ENCODE peak calls at places on chromosomes 5 and 9, in seven cellular contexts. J, O, W, B, L, Y and H are unnamed samples. For H3K36me3, the result is how much of the 10 kb centered on the place peaks cover.

GRCh38 chr5:154118832-154119442 is 71.6 kb upstream of the GALNT10 start:
- DNase-seq in J (no peak), O (peak), W (no peak), B (no peak), L (peak), Y (no peak), H (no peak)

GRCh38 chr9:86470326-86470725 is 116.1 kb upstream of the TUT7 start:
- DNase-seq in J (no peak), O (peak), W (no peak), B (no peak), L (no peak), Y (no peak), H (no peak)

GRCh38 chr5:132019857-132020555 is 8.5 kb upstream of the ACSL6 start:
- DNase-seq in J (peak), O (no peak), W (no peak), B (no peak), L (no peak), Y (no peak), H (no peak)

GRCh38 chr5:135489466-135490244 is 37.5 kb upstream of the TIFAB start:
- DNase-seq in J (no peak), O (no peak), W (no peak), B (no peak), L (peak), Y (no peak), H (no peak)

GRCh38 chr5:140801494-140801841 is 611 bp downstream of the PCDHA3 start:
- DNase-seq in J (no peak), O (no peak), W (no peak), B (no peak), L (no peak), Y (no peak), H (no peak)

GRCh38 chr9:108445431-108446018 is 410.3 kb downstream of the ACTL7B start:
- DNase-seq in J (no peak), O (no peak), W (no peak), B (no peak), L (peak), Y (no peak), H (no peak)

GRCh38 chr9:124042168-124042775 is 30.7 kb downstream of the LHX2 start:
- DNase-seq in J (no peak), O (no peak), W (no peak), B (no peak), L (no peak), Y (no peak), H (no peak)

GRCh38 chr9:124658165-124659017 is 112.7 kb downstream of the NR6A1 start:
- DNase-seq in J (no peak), O (peak), W (peak), B (peak), L (peak), Y (no peak), H (peak)

GRCh38 chr9:18632624-18633407 is 158.9 kb downstream of the ADAMTSL1 start:
- DNase-seq in J (no peak), O (peak), W (no peak), B (no peak), L (no peak), Y (no peak), H (no peak)

GRCh38 chr9:76717611-76718010 is 46.6 kb upstream of the PCA3 start:
- DNase-seq in J (no peak), O (peak), W (no peak), B (no peak), L (no peak), Y (no peak), H (no peak)

GRCh38 chr9:80320480-80320879 is 748.7 kb downstream of the TLE4 start:
- DNase-seq in J (no peak), O (no peak), W (no peak), B (no peak), L (no peak), Y (no peak), H (no peak)

GRCh38 chr5:83179966-83180365 is 102.6 kb downstream of the XRCC4 start:
- DNase-seq in J (no peak), O (peak), W (no peak), B (no peak), L (no peak), Y (no peak), H (no peak)

GRCh38 chr9:21967169-21967568 is 27.0 kb downstream of the CDKN2A start:
- DNase-seq in J (no peak), O (no peak), W (no peak), B (no peak), L (no peak), Y (no peak), H (no peak)

GRCh38 chr9:21969011-21969935 is 24.9 kb downstream of the CDKN2A start:
- DNase-seq in J (no peak), O (no peak), W (no peak), B (no peak), L (no peak), Y (no peak), H (no peak)

GRCh38 chr9:21970001-21970799 is 24.0 kb downstream of the CDKN2A start:
- DNase-seq in J (no peak), O (no peak), W (no peak), B (no peak), L (no peak), Y (no peak), H (no peak)

GRCh38 chr9:21967707-21968106 is 26.5 kb downstream of the CDKN2A start:
- DNase-seq in J (no peak), O (no peak), W (no peak), B (no peak), L (no peak), Y (no peak), H (no peak)

DNA sequence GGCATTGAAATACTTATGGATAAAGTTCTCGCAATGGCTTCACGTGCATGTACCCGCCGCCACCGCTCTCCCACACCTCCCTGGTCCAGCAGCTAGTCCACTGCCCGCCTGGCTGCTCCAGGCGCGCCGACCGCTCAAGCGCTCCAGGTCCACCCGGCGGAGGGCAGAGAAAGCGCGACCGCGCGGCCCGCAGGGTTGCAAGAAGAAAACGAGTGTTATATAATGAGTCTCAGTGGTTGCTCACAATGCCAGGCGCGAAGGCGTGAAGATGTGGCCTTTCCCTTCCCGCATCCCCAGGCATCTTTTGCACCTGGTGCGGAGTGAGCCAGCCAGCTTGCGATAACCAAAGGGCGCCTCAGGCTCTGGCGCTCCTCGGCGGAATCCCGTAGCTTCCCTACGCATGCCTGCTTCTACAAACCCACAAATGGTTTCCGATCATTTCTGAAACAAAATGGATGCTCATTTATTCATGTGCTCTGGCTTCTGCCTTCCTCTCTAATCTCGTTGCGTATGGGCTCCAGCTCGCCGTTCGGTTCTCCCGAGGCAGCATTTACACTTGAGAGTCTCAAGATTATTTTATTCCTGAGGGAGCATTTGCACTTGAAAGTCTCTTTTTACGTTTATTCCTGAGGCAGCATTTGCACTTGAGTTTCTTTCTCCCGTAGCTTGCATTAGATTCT is 25.7 kb downstream of the CDKN2A start:
- DNase-seq in J (no peak), O (no peak), W (no peak), B (no peak), L (no peak), Y (no peak), H (no peak)
- H3K36me3 ChIP-seq in J (under half), O (under half), W (under half), B (under half), L (under half), Y (under half), H (under half)

GRCh38 chr5:15704397-15704947 is 204.5 kb downstream of the FBXL7 start:
- DNase-seq in J (no peak), O (peak), W (no peak), B (no peak), L (no peak), Y (no peak), H (no peak)
- H3K36me3 ChIP-seq in J (under half), O (under half), W (under half), B (under half), L (under half), Y (under half), H (under half)

DNA sequence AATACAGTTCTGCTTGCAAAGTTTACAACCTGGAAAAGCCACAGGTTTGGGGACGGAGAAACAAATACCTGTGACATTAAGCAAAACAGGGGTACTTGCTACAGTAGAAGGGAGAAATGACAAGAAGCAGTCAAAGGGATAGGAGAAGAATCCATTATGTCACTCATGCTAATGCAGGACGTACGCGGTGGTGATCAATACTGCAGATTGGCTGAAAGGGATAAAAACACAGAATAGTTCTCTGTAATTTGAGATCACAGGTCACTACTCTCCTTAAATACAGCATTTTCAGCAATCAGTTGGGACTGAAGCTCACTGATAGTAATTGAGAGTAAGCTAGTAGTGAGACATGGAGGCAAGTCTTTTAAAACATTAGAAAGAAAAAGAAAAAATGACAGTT is 130.3 kb upstream of the MTAP start:
- DNase-seq in J (no peak), O (no peak), W (no peak), B (no peak), L (no peak), Y (no peak), H (no peak)
- H3K36me3 ChIP-seq in J (under half), O (under half), W (under half), B (under half), L (under half), Y (under half), H (under half)

GRCh38 chr5:172950176-172950965 is 8.9 kb upstream of the RPL26L1 start:
- DNase-seq in J (no peak), O (no peak), W (no peak), B (no peak), L (no peak), Y (no peak), H (no peak)

GRCh38 chr5:172946146-172946545 is 13.1 kb upstream of the RPL26L1 start:
- DNase-seq in J (no peak), O (no peak), W (peak), B (no peak), L (no peak), Y (no peak), H (no peak)

GRCh38 chr5:172952034-172952511 is 7.2 kb upstream of the RPL26L1 start:
- DNase-seq in J (no peak), O (peak), W (no peak), B (no peak), L (no peak), Y (no peak), H (no peak)

GRCh38 chr5:172951381-172952033 is 7.7 kb upstream of the RPL26L1 start:
- DNase-seq in J (no peak), O (no peak), W (no peak), B (no peak), L (no peak), Y (no peak), H (no peak)

DNA sequence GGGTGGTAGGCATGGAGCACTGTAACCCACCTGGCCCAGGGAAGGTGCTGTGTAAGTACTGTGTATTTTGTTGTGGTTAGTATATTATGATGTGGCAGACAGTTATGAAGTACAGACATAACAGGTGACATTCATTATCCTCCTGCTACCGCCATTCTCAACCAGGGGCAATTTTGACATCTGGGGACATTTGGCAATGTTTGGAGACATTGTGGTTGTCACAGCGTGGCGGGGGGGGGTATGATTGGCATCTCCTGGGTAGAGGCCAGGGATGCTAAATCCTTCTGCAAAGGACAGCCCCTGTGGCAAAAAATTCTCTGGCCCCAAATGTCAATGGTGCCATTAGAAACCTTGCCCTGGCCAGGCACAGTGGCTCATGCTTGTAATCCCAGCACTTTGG is 9.8 kb upstream of the RPL26L1 start:
- DNase-seq in J (no peak), O (no peak), W (no peak), B (no peak), L (no peak), Y (no peak), H (no peak)
- H3K36me3 ChIP-seq in J (under half), O (under half), W (under half), B (half or more), L (under half), Y (half or more), H (under half)

GRCh38 chr5:6760003-6760402 is 46.8 kb downstream of the TENT4A start:
- DNase-seq in J (no peak), O (no peak), W (no peak), B (no peak), L (no peak), Y (no peak), H (no peak)

GRCh38 chr5:6759401-6759800 is 46.2 kb downstream of the TENT4A start:
- DNase-seq in J (no peak), O (no peak), W (peak), B (no peak), L (peak), Y (no peak), H (peak)

GRCh38 chr5:6757414-6757969 is 44.3 kb downstream of the TENT4A start:
- DNase-seq in J (no peak), O (no peak), W (no peak), B (no peak), L (no peak), Y (no peak), H (no peak)

GRCh38 chr5:6758201-6758600 is 45.0 kb downstream of the TENT4A start:
- DNase-seq in J (no peak), O (no peak), W (no peak), B (no peak), L (no peak), Y (no peak), H (no peak)

GRCh38 chr5:6758706-6759105 is 45.5 kb downstream of the TENT4A start:
- DNase-seq in J (no peak), O (no peak), W (no peak), B (no peak), L (no peak), Y (no peak), H (no peak)
- H3K36me3 ChIP-seq in J (under half), O (under half), W (under half), B (half or more), L (under half), Y (half or more), H (under half)

GRCh38 chr5:87367243-87367642 is 45.5 kb downstream of the CCNH start:
- DNase-seq in J (no peak), O (no peak), W (peak), B (no peak), L (no peak), Y (no peak), H (no peak)

GRCh38 chr5:87368601-87369000 is 44.1 kb downstream of the CCNH start:
- DNase-seq in J (no peak), O (no peak), W (no peak), B (no peak), L (no peak), Y (no peak), H (no peak)

GRCh38 chr5:87369431-87369830 is 43.3 kb downstream of the CCNH start:
- DNase-seq in J (no peak), O (no peak), W (no peak), B (no peak), L (no peak), Y (no peak), H (no peak)
- H3K36me3 ChIP-seq in J (under half), O (under half), W (under half), B (half or more), L (under half), Y (half or more), H (under half)

DNA sequence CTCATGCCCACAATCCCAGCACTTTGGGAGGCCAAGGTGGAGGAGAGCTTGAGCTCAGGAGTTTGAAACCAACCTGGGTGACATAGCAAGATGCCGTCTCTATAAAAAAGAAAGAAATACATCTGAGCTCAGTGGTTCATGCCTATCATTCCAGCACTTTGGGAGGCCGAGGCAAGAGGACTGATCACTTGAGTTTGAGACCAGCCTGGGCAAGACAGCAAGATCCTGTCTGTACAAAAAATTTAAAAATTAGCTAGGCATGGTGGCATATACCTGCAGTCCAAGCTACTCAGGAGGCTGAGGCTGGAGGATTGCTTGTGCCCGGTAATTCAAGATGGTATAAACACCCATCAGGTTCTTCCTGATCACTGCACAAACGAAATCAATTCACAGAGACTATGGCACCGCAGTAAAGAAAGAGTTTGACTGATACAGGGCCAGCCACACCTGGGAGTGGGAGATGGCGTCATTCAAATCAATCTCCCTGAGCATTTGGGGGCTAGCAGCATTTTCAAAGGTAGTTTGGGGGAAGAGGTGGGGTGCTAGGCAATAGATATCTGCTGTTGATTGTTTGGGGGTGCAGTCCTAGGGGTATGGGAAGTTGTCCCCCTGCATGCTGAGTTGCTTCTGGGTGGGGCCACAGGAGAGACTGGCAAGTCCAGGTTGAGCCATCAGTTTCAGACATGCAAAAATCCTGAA is 169.2 kb downstream of the TTC39B start:
- DNase-seq in J (no peak), O (no peak), W (no peak), B (no peak), L (no peak), Y (no peak), H (no peak)
- H3K36me3 ChIP-seq in J (under half), O (under half), W (under half), B (under half), L (under half), Y (under half), H (under half)

GRCh38 chr5:64206653-64207052 is 41.0 kb downstream of the RNF180 start:
- DNase-seq in J (no peak), O (no peak), W (no peak), B (no peak), L (no peak), Y (no peak), H (no peak)

GRCh38 chr5:64209353-64209752 is 43.7 kb downstream of the RNF180 start:
- DNase-seq in J (no peak), O (no peak), W (no peak), B (no peak), L (no peak), Y (no peak), H (no peak)

GRCh38 chr5:64210866-64211265 is 45.2 kb downstream of the RNF180 start:
- DNase-seq in J (no peak), O (peak), W (no peak), B (no peak), L (no peak), Y (no peak), H (no peak)

GRCh38 chr5:64213568-64213967 is 47.9 kb downstream of the RNF180 start:
- DNase-seq in J (no peak), O (no peak), W (no peak), B (no peak), L (no peak), Y (no peak), H (no peak)

GRCh38 chr5:64207978-64208377 is 42.3 kb downstream of the RNF180 start:
- DNase-seq in J (no peak), O (peak), W (no peak), B (no peak), L (no peak), Y (no peak), H (no peak)
- H3K36me3 ChIP-seq in J (under half), O (under half), W (under half), B (under half), L (under half), Y (under half), H (under half)

GRCh38 chr9:4700093-4700492 is 20.7 kb downstream of the CDC37L1 start:
- DNase-seq in J (no peak), O (peak), W (peak), B (no peak), L (peak), Y (no peak), H (peak)
- H3K36me3 ChIP-seq in J (under half), O (under half), W (under half), B (half or more), L (under half), Y (half or more), H (under half)